ENCODE peak calls at places on chromosomes 6 and 20, in seven cellular contexts. F is heart right ventricle, B is HCT116, W is colonic mucosa, N is IMR-90, L is sigmoid colon, Y is transverse colon. T is an unnamed sample. For H3K4me1, the result is how much of the 10 kb centered on the place peaks cover.

GRCh38 chr6:68876792-68877493 is 241.9 kb downstream of the ADGRB3 start:
- DNase-seq in F (no peak), B (no peak), W (no peak), N (peak), L (no peak), Y (no peak), T (no peak)

GRCh38 chr20:45907219-45907948 is 4.6 kb downstream of the PLTP start:
- DNase-seq in F (no peak), B (no peak), W (no peak), N (no peak), L (no peak), Y (no peak), T (no peak)

GRCh38 chr20:53737404-53738038 is 143.9 kb upstream of the ZNF217 start:
- DNase-seq in F (no peak), B (no peak), W (no peak), N (no peak), L (no peak), Y (no peak), T (no peak)

GRCh38 chr6:144115219-144115618 is 19.8 kb upstream of the SF3B5 start:
- DNase-seq in F (no peak), B (no peak), W (no peak), N (no peak), L (no peak), Y (no peak), T (no peak)

GRCh38 chr6:17159240-17159639 is 57.4 kb downstream of the STMND1 start:
- DNase-seq in F (no peak), B (no peak), W (peak), N (no peak), L (no peak), Y (peak), T (no peak)

GRCh38 chr20:43541214-43541613 is 17.6 kb upstream of the SGK2 start:
- DNase-seq in F (no peak), B (no peak), W (no peak), N (peak), L (no peak), Y (no peak), T (no peak)

GRCh38 chr20:6705920-6706500 is 61.5 kb upstream of the BMP2 start:
- DNase-seq in F (no peak), B (no peak), W (no peak), N (no peak), L (no peak), Y (no peak), T (no peak)

GRCh38 chr20:59014680-59015389 is 4.4 kb upstream of the TUBB1 start:
- DNase-seq in F (no peak), B (no peak), W (no peak), N (no peak), L (peak), Y (no peak), T (no peak)

GRCh38 chr20:52171025-52171424 is 20.6 kb downstream of the ZFP64 start:
- DNase-seq in F (no peak), B (no peak), W (no peak), N (no peak), L (no peak), Y (no peak), T (no peak)

GRCh38 chr20:63382551-63383300 is 21.6 kb upstream of the CHRNA4 start:
- DNase-seq in F (no peak), B (no peak), W (no peak), N (no peak), L (no peak), Y (no peak), T (no peak)

GRCh38 chr6:142387997-142388815 is 86.4 kb downstream of the ADGRG6 start:
- DNase-seq in F (no peak), B (no peak), W (no peak), N (peak), L (no peak), Y (no peak), T (no peak)

GRCh38 chr6:31822038-31822821 is 5.3 kb upstream of the HSPA1B start:
- DNase-seq in F (peak), B (no peak), W (peak), N (peak), L (peak), Y (peak), T (peak)

GRCh38 chr6:44529506-44529905 is 142.0 kb downstream of the CDC5L start:
- DNase-seq in F (no peak), B (no peak), W (no peak), N (no peak), L (no peak), Y (no peak), T (no peak)

DNA sequence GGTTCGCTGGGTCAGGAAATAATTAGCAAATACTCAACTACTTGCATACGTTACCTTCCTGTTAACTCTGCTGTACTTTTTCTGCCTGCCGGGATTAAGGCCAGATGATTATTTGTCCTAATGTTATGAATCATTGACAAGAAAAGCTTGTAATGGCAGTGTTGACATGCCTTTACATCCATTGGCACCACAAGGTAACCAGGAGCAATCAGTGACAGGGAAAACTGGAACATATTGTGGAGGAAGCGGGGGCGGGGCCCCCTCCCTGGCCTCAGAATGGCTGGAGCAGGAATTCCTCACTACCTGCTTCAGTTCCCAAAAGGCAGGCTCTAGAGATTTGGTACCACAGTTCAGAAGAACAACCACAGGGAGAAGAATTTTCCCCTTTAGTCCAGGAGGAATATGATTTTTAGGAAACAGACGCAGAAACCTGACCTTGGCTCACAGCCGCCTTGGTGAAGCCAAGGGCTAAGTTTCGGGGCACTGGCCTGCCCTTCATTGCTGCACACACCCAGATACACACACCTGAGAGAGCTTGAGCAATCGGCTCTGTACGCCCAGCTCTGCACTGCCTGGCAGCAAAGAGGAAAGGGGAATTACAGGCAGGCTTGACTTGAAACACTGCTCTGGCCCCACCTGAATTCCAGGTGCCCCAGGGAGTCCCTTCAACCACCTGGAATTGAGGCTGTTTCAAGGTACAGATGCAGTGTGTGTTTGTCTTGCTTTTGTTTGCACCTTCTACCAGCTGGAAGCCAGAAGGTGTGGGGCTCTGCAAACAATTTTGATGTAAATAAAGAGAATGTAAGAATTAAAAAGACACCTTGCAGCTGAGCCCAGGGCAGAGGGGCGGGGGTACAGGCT is 89.8 kb downstream of the MYB start:
- DNase-seq in F (no peak), B (no peak), W (peak), N (no peak), L (no peak), Y (peak), T (no peak)
- H3K27ac ChIP-seq in F (no peak), B (no peak), W (peak), N (no peak), L (no peak), Y (peak), T (no peak)

GRCh38 chr20:3927486-3928291 is 38.5 kb downstream of the PANK2 start:
- DNase-seq in F (no peak), B (no peak), W (no peak), N (peak), L (no peak), Y (no peak), T (no peak)
- H3K4me1 ChIP-seq in F (half or more), B (under half), W (under half), N (under half), L (under half), Y (under half), T (half or more)

GRCh38 chr6:411402-412145 is 20.0 kb downstream of the IRF4 start:
- DNase-seq in F (no peak), B (no peak), W (no peak), N (no peak), L (no peak), Y (no peak), T (no peak)

GRCh38 chr6:410555-411395 is 19.2 kb downstream of the IRF4 start:
- DNase-seq in F (no peak), B (no peak), W (no peak), N (no peak), L (no peak), Y (no peak), T (no peak)

GRCh38 chr6:408148-408547 is 16.6 kb downstream of the IRF4 start:
- DNase-seq in F (no peak), B (no peak), W (no peak), N (no peak), L (no peak), Y (no peak), T (no peak)

GRCh38 chr6:409370-409972 is 17.9 kb downstream of the IRF4 start:
- DNase-seq in F (no peak), B (no peak), W (no peak), N (no peak), L (no peak), Y (no peak), T (no peak)

GRCh38 chr6:408599-409102 is 17.1 kb downstream of the IRF4 start:
- DNase-seq in F (peak), B (peak), W (no peak), N (peak), L (no peak), Y (no peak), T (no peak)
- TF ChIP-seq CTCF in F (peak), B (peak), W (no peak), N (peak), L (peak), Y (peak), T (peak)

GRCh38 chr6:166563200-166563599 is 23.3 kb downstream of the RAMACL start:
- DNase-seq in F (no peak), B (no peak), W (no peak), N (no peak), L (no peak), Y (no peak), T (no peak)

GRCh38 chr6:166563805-166564204 is 22.7 kb downstream of the RAMACL start:
- DNase-seq in F (no peak), B (no peak), W (no peak), N (no peak), L (no peak), Y (no peak), T (no peak)

GRCh38 chr6:166561766-166562165 is 24.7 kb downstream of the RAMACL start:
- DNase-seq in F (no peak), B (no peak), W (no peak), N (peak), L (no peak), Y (no peak), T (no peak)

GRCh38 chr6:166565084-166565651 is 21.3 kb downstream of the RAMACL start:
- DNase-seq in F (peak), B (no peak), W (no peak), N (no peak), L (no peak), Y (no peak), T (peak)

GRCh38 chr6:166562726-166563125 is 23.8 kb downstream of the RAMACL start:
- DNase-seq in F (no peak), B (no peak), W (no peak), N (no peak), L (no peak), Y (no peak), T (no peak)
- H3K27ac ChIP-seq in F (peak), B (no peak), W (no peak), N (no peak), L (peak), Y (no peak), T (peak)

GRCh38 chr6:90415178-90415577 is 118.5 kb upstream of the BACH2 start:
- DNase-seq in F (no peak), B (no peak), W (no peak), N (no peak), L (no peak), Y (no peak), T (no peak)

GRCh38 chr6:90412538-90413369 is 116.1 kb upstream of the BACH2 start:
- DNase-seq in F (no peak), B (no peak), W (no peak), N (no peak), L (no peak), Y (no peak), T (no peak)

GRCh38 chr6:90413396-90413795 is 116.8 kb upstream of the BACH2 start:
- DNase-seq in F (no peak), B (no peak), W (no peak), N (no peak), L (no peak), Y (no peak), T (no peak)

GRCh38 chr6:90414352-90414751 is 117.7 kb upstream of the BACH2 start:
- DNase-seq in F (no peak), B (no peak), W (no peak), N (no peak), L (no peak), Y (no peak), T (no peak)

DNA sequence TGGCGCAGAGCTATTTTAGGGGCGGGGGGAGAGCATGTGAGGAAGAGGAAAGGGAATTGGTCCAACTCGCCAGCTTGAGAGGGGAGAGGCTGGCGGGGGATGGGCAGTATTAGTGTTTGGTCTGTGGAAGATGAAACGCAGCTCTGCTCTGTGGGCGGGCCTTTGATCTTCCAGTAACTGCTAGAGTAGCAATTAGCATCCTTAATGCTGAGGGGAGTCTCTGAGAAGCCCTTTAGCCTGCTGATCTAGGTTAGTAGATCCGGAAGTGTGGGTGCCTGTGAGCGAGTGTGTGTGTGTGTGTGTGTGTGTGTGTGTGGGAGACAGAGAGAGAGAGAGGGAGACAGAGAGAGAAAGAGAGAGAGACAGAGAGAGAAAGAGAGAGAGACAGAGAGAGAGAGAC is 117.2 kb upstream of the BACH2 start:
- DNase-seq in F (no peak), B (no peak), W (peak), N (peak), L (no peak), Y (peak), T (no peak)
- H3K4me1 ChIP-seq in F (under half), B (under half), W (under half), N (under half), L (under half), Y (under half), T (under half)

DNA sequence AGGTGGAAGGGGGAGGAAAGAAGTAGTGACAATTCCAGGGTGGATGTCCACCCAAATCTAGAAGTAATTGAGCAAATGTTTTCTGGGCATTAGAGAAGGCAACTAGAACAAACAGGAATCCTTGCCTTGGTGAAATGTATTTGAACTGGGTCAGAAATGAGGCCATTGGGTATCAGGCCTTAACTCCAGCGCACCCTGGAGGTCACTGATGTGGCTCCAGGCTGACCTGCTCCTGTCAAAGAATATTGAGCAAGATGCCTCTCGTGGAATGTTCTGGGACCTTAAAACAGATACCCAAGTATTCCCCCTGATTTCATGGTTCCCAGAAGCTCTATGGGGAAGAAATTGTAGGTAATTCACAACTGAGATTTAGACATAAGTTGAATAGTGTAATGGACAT is 6.9 kb downstream of the HLA-DPB1 start:
- DNase-seq in F (no peak), B (peak), W (no peak), N (peak), L (no peak), Y (peak), T (peak)
- TF ChIP-seq CTCF in F (peak), B (peak), W (peak), N (peak), L (no peak), Y (peak), T (peak)

DNA sequence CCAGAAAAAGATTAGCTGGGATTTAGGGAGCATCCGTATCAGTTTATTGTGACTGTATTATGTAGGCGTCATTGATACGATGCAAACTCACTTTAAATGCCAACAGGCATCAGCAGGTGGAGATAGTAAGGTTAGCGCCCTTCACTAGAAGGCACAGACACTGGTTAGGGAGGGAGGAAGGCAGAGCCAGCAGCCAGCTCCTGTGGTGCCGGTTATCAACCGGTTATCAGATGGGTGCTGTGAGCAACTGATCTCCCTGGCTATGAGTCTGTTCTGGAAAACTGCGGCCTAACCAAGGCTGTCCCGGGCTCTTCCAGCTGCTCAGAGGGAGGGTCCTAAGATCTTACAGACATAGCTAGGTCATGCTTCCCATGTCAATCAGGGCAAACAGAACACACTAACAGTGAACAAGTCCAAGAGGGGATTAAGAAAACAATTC is 47.5 kb upstream of the CD93 start:
- DNase-seq in F (no peak), B (no peak), W (no peak), N (no peak), L (peak), Y (no peak), T (no peak)
- H3K27ac ChIP-seq in F (peak), B (no peak), W (no peak), N (no peak), L (no peak), Y (peak), T (peak)

GRCh38 chr6:35729722-35730121 is 7.1 kb upstream of the ARMC12 start:
- DNase-seq in F (no peak), B (no peak), W (peak), N (no peak), L (no peak), Y (peak), T (no peak)
- H3K4me1 ChIP-seq in F (half or more), B (half or more), W (half or more), N (under half), L (half or more), Y (half or more), T (half or more)

GRCh38 chr20:37899105-37900045 is 3.6 kb upstream of the VSTM2L start:
- DNase-seq in F (no peak), B (no peak), W (no peak), N (no peak), L (no peak), Y (no peak), T (no peak)
- TF ChIP-seq CTCF in F (no peak), B (no peak), W (no peak), N (no peak), L (no peak), Y (no peak), T (no peak)

GRCh38 chr6:25341923-25342619 is 62.9 kb downstream of the CARMIL1 start:
- DNase-seq in F (no peak), B (no peak), W (no peak), N (no peak), L (no peak), Y (no peak), T (no peak)

GRCh38 chr6:25343984-25344383 is 64.8 kb downstream of the CARMIL1 start:
- DNase-seq in F (no peak), B (no peak), W (no peak), N (no peak), L (no peak), Y (no peak), T (no peak)

GRCh38 chr6:25346064-25346463 is 66.9 kb downstream of the CARMIL1 start:
- DNase-seq in F (no peak), B (no peak), W (no peak), N (no peak), L (no peak), Y (no peak), T (no peak)

GRCh38 chr6:25342784-25343183 is 63.6 kb downstream of the CARMIL1 start:
- DNase-seq in F (no peak), B (no peak), W (no peak), N (peak), L (no peak), Y (no peak), T (no peak)

DNA sequence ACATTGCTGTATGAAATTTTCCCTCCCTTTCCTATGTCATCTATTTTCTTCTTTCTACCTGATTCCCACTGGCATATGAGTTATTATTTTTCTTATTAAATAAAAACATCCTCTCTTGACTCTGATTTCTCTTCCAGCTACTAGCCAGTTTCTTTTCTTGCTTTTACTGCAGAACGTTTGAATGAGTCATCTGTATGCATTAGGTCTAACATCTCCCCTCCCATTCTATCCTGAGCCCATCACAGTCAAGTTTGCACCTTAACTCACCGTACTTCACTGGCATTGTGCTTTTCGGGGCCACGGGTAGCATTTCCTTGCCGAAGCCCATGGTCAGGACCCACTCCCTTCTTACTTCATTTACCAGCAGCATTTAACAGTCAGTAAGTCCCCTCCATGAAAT is 65.7 kb downstream of the CARMIL1 start:
- DNase-seq in F (no peak), B (no peak), W (no peak), N (no peak), L (no peak), Y (no peak), T (no peak)
- H3K27ac ChIP-seq in F (no peak), B (no peak), W (no peak), N (no peak), L (no peak), Y (no peak), T (no peak)

T was measured in left ventricle myocardium inferior.